ENCODE peak calls at places on chromosomes 16 and 17, in seven cellular contexts. S is ureter, Z is activated gamma-delta T cell treated with Interleukin-2 at 50 U/mL for 16 hours, J is GM03348, K is NCI-H1092, E is T-helper 17 cell, W is NCI-H1105. G is an unnamed sample.

GRCh38 chr17:39676198-39676819 is 8.1 kb downstream of the PNMT start:
- DNase-seq in S (peak), Z (peak), J (no peak), K (peak), E (no peak), W (peak), G (no peak)

GRCh38 chr17:6639651-6640535 is 618 bp downstream of the KIAA0753 start:
- DNase-seq in S (peak), Z (no peak), J (peak), K (no peak), E (no peak), W (peak), G (peak)

GRCh38 chr17:69350911-69351310 is 24.0 kb upstream of the ABCA5 start:
- DNase-seq in S (no peak), Z (no peak), J (no peak), K (no peak), E (no peak), W (no peak), G (no peak)

GRCh38 chr16:9256196-9256595 is 164.8 kb downstream of the HAPSTR1 start:
- DNase-seq in S (no peak), Z (no peak), J (no peak), K (no peak), E (no peak), W (no peak), G (no peak)

GRCh38 chr16:67150058-67150832 is 553 bp downstream of the B3GNT9 start:
- DNase-seq in S (no peak), Z (no peak), J (peak), K (peak), E (peak), W (peak), G (no peak)

GRCh38 chr16:11188801-11189740 is 66.9 kb downstream of the SOCS1 start:
- DNase-seq in S (no peak), Z (no peak), J (no peak), K (no peak), E (no peak), W (no peak), G (no peak)

GRCh38 chr16:48503779-48504178 is 106.2 kb downstream of the N4BP1 start:
- DNase-seq in S (peak), Z (no peak), J (peak), K (no peak), E (no peak), W (no peak), G (peak)

GRCh38 chr16:85650864-85651811 is 37.6 kb downstream of the GINS2 start:
- DNase-seq in S (no peak), Z (no peak), J (no peak), K (peak), E (no peak), W (no peak), G (no peak)

GRCh38 chr17:33674685-33675084 is 381.6 kb upstream of the ASIC2 start:
- DNase-seq in S (peak), Z (peak), J (peak), K (peak), E (peak), W (no peak), G (no peak)

GRCh38 chr16:72050769-72051464 is 3.4 kb upstream of the HP start:
- DNase-seq in S (no peak), Z (no peak), J (peak), K (no peak), E (no peak), W (no peak), G (no peak)

GRCh38 chr16:58709338-58709737 is 24.8 kb upstream of the SLC38A7 start:
- DNase-seq in S (no peak), Z (no peak), J (no peak), K (no peak), E (no peak), W (no peak), G (no peak)

GRCh38 chr16:77745972-77746371 is 23.7 kb downstream of the NUDT7 start:
- DNase-seq in S (no peak), Z (no peak), J (no peak), K (no peak), E (no peak), W (no peak), G (no peak)

GRCh38 chr17:62627904-62628603 is 584 bp downstream of the MRC2 start:
- DNase-seq in S (no peak), Z (no peak), J (peak), K (no peak), E (no peak), W (no peak), G (no peak)

GRCh38 chr17:82536220-82537201 is 17.0 kb downstream of the FOXK2 start:
- DNase-seq in S (no peak), Z (no peak), J (peak), K (no peak), E (no peak), W (no peak), G (no peak)

GRCh38 chr17:4008496-4009163 is 44.4 kb upstream of the ATP2A3 start:
- DNase-seq in S (no peak), Z (no peak), J (no peak), K (no peak), E (no peak), W (no peak), G (no peak)

GRCh38 chr17:42891539-42892152 is 9.0 kb upstream of the G6PC1 start:
- DNase-seq in S (no peak), Z (no peak), J (peak), K (no peak), E (no peak), W (no peak), G (no peak)